ENCODE peak calls at places on chromosomes 12 and 14, in ten cellular contexts. One of them, this sample, is unnamed. For H3K9me3, the result is how much of the 10 kb centered on the place peaks cover.

GRCh38 chr12:97556201-97556824 is 93.7 kb downstream of the RMST start:
- DNase-seq in cardiac muscle cell: peak
- DNase-seq in neural progenitor cell: peak
- DNase-seq in fibroblast of lung: peak
- DNase-seq in lung: peak
- DNase-seq in A549: no peak
- DNase-seq in ovary: no peak
- DNase-seq in mucosa of descending colon: no peak
- DNase-seq in psoas muscle: no peak
- DNase-seq in ascending aorta: no peak
- DNase-seq in this sample: no peak

GRCh38 chr12:113862570-113863454 is 103.3 kb downstream of the RBM19 start:
- DNase-seq in cardiac muscle cell: no peak
- DNase-seq in neural progenitor cell: no peak
- DNase-seq in fibroblast of lung: peak
- DNase-seq in lung: no peak
- DNase-seq in A549: peak
- DNase-seq in ovary: no peak
- DNase-seq in mucosa of descending colon: no peak
- DNase-seq in psoas muscle: no peak
- DNase-seq in ascending aorta: no peak
- DNase-seq in this sample: no peak

GRCh38 chr14:104426771-104427125 is 152.8 kb upstream of the C14orf180 start:
- DNase-seq in cardiac muscle cell: no peak
- DNase-seq in neural progenitor cell: no peak
- DNase-seq in fibroblast of lung: no peak
- DNase-seq in lung: no peak
- DNase-seq in A549: no peak
- DNase-seq in ovary: no peak
- DNase-seq in mucosa of descending colon: no peak
- DNase-seq in psoas muscle: no peak
- DNase-seq in ascending aorta: no peak
- DNase-seq in this sample: no peak

GRCh38 chr14:57009585-57010515 is 199.6 kb upstream of the OTX2 start:
- DNase-seq in cardiac muscle cell: peak
- DNase-seq in neural progenitor cell: no peak
- DNase-seq in fibroblast of lung: no peak
- DNase-seq in lung: no peak
- DNase-seq in A549: no peak
- DNase-seq in ovary: no peak
- DNase-seq in mucosa of descending colon: no peak
- DNase-seq in psoas muscle: no peak
- DNase-seq in ascending aorta: no peak
- DNase-seq in this sample: peak

GRCh38 chr12:112285600-112286401 is 96.4 kb downstream of the HECTD4 start:
- DNase-seq in cardiac muscle cell: no peak
- DNase-seq in neural progenitor cell: no peak
- DNase-seq in fibroblast of lung: no peak
- DNase-seq in lung: no peak
- DNase-seq in A549: no peak
- DNase-seq in ovary: no peak
- DNase-seq in mucosa of descending colon: no peak
- DNase-seq in psoas muscle: no peak
- DNase-seq in ascending aorta: no peak
- DNase-seq in this sample: no peak

GRCh38 chr14:99800781-99801180 is 7.6 kb downstream of the EML1 start:
- DNase-seq in cardiac muscle cell: no peak
- DNase-seq in neural progenitor cell: no peak
- DNase-seq in fibroblast of lung: no peak
- DNase-seq in lung: no peak
- DNase-seq in A549: no peak
- DNase-seq in ovary: no peak
- DNase-seq in mucosa of descending colon: no peak
- DNase-seq in psoas muscle: no peak
- DNase-seq in ascending aorta: no peak
- DNase-seq in this sample: no peak

GRCh38 chr14:63544641-63545234 is 1.6 kb upstream of the PPP2R5E start:
- DNase-seq in cardiac muscle cell: no peak
- DNase-seq in neural progenitor cell: no peak
- DNase-seq in fibroblast of lung: peak
- DNase-seq in lung: no peak
- DNase-seq in A549: peak
- DNase-seq in ovary: no peak
- DNase-seq in mucosa of descending colon: no peak
- DNase-seq in psoas muscle: no peak
- DNase-seq in ascending aorta: no peak
- DNase-seq in this sample: no peak

GRCh38 chr12:65525501-65526141 is 247.1 kb downstream of the MSRB3 start:
- DNase-seq in cardiac muscle cell: no peak
- DNase-seq in neural progenitor cell: no peak
- DNase-seq in fibroblast of lung: peak
- DNase-seq in lung: no peak
- DNase-seq in A549: no peak
- DNase-seq in ovary: no peak
- DNase-seq in mucosa of descending colon: no peak
- DNase-seq in psoas muscle: no peak
- DNase-seq in ascending aorta: no peak
- DNase-seq in this sample: no peak

GRCh38 chr12:49091836-49092085 is 2.8 kb downstream of the DHH start:
- DNase-seq in cardiac muscle cell: no peak
- DNase-seq in neural progenitor cell: no peak
- DNase-seq in fibroblast of lung: peak
- DNase-seq in lung: no peak
- DNase-seq in A549: no peak
- DNase-seq in ovary: no peak
- DNase-seq in mucosa of descending colon: no peak
- DNase-seq in psoas muscle: no peak
- DNase-seq in ascending aorta: no peak
- DNase-seq in this sample: no peak

GRCh38 chr14:42322486-42323284 is 716.0 kb downstream of the LRFN5 start:
- DNase-seq in cardiac muscle cell: no peak
- DNase-seq in neural progenitor cell: no peak
- DNase-seq in fibroblast of lung: no peak
- DNase-seq in lung: no peak
- DNase-seq in A549: no peak
- DNase-seq in ovary: no peak
- DNase-seq in mucosa of descending colon: no peak
- DNase-seq in psoas muscle: no peak
- DNase-seq in ascending aorta: no peak
- DNase-seq in this sample: no peak

GRCh38 chr14:70567791-70568190 is 32.7 kb downstream of the MED6 start:
- DNase-seq in cardiac muscle cell: peak
- DNase-seq in neural progenitor cell: peak
- DNase-seq in fibroblast of lung: peak
- DNase-seq in lung: no peak
- DNase-seq in A549: peak
- DNase-seq in ovary: no peak
- DNase-seq in mucosa of descending colon: no peak
- DNase-seq in psoas muscle: no peak
- DNase-seq in ascending aorta: no peak
- DNase-seq in this sample: peak

GRCh38 chr12:112107728-112108447 is 695 bp downstream of the NAA25 start:
- DNase-seq in cardiac muscle cell: peak
- DNase-seq in neural progenitor cell: peak
- DNase-seq in fibroblast of lung: peak
- DNase-seq in lung: peak
- DNase-seq in A549: peak
- DNase-seq in ovary: no peak
- DNase-seq in mucosa of descending colon: no peak
- DNase-seq in psoas muscle: peak
- DNase-seq in ascending aorta: no peak
- DNase-seq in this sample: peak

GRCh38 chr12:119417440-119417839 is 82.9 kb downstream of the CCDC60 start:
- DNase-seq in cardiac muscle cell: no peak
- DNase-seq in neural progenitor cell: no peak
- DNase-seq in fibroblast of lung: no peak
- DNase-seq in lung: no peak
- DNase-seq in A549: no peak
- DNase-seq in ovary: no peak
- DNase-seq in mucosa of descending colon: no peak
- DNase-seq in psoas muscle: no peak
- DNase-seq in ascending aorta: no peak
- DNase-seq in this sample: no peak

GRCh38 chr14:24114536-24115450 is at the start of the genes DCAF11 and NRL:
- DNase-seq in cardiac muscle cell: peak
- DNase-seq in neural progenitor cell: peak
- DNase-seq in fibroblast of lung: peak
- DNase-seq in lung: peak
- DNase-seq in A549: peak
- DNase-seq in ovary: peak
- DNase-seq in mucosa of descending colon: peak
- DNase-seq in psoas muscle: peak
- DNase-seq in ascending aorta: peak
- DNase-seq in this sample: peak

GRCh38 chr12:15899282-15899870 is 11.8 kb upstream of the DERA start:
- DNase-seq in cardiac muscle cell: peak
- DNase-seq in neural progenitor cell: peak
- DNase-seq in fibroblast of lung: no peak
- DNase-seq in lung: no peak
- DNase-seq in A549: peak
- DNase-seq in ovary: no peak
- DNase-seq in mucosa of descending colon: no peak
- DNase-seq in psoas muscle: no peak
- DNase-seq in ascending aorta: no peak
- DNase-seq in this sample: no peak

GRCh38 chr12:100170313-100170858 is 27.7 kb upstream of the BLTP3B start:
- DNase-seq in cardiac muscle cell: no peak
- DNase-seq in neural progenitor cell: no peak
- DNase-seq in fibroblast of lung: peak
- DNase-seq in lung: no peak
- DNase-seq in A549: no peak
- DNase-seq in ovary: no peak
- DNase-seq in mucosa of descending colon: no peak
- DNase-seq in psoas muscle: no peak
- DNase-seq in ascending aorta: no peak
- DNase-seq in this sample: no peak
- H3K9me3 ChIP-seq in cardiac muscle cell: under half
- H3K9me3 ChIP-seq in neural progenitor cell: under half
- H3K9me3 ChIP-seq in fibroblast of lung: under half
- H3K9me3 ChIP-seq in lung: under half
- H3K9me3 ChIP-seq in A549: under half
- H3K9me3 ChIP-seq in ovary: under half
- H3K9me3 ChIP-seq in mucosa of descending colon: under half
- H3K9me3 ChIP-seq in psoas muscle: under half
- H3K9me3 ChIP-seq in ascending aorta: under half
- H3K9me3 ChIP-seq in this sample: under half

DNA sequence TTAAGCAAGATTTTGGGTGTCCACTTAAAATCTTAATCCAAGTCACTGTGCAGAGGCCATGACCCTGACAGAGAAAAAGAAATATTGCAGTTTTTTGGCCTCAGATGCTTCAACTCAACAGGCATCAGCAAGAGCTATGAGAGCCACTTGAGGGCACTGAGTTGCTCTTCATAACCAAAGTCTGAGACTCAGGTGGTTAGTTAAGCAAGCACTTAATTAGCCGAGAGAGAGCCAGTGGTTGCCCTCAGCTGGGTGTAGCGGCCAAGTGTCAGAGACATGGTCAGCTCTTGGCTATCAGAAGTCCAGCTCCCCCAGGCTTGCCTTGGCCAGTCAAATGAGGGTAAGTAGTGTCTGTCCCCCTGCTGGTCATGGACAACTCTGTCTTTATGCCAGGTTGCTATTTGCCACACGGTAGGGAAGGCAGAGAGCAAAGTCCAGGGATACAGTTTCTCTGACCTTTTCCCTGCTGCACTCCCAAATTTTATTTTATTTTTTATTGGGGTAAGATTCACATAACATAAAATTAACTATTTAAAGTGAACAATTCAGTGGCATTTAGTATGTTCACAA is 9.0 kb upstream of the KRT71 start:
- DNase-seq in cardiac muscle cell: no peak
- DNase-seq in neural progenitor cell: peak
- DNase-seq in fibroblast of lung: no peak
- DNase-seq in lung: peak
- DNase-seq in A549: peak
- DNase-seq in ovary: no peak
- DNase-seq in mucosa of descending colon: no peak
- DNase-seq in psoas muscle: no peak
- DNase-seq in ascending aorta: no peak
- DNase-seq in this sample: no peak
- TF ChIP-seq CTCF in cardiac muscle cell: peak
- TF ChIP-seq CTCF in neural progenitor cell: peak
- TF ChIP-seq CTCF in fibroblast of lung: no peak
- TF ChIP-seq CTCF in lung: no peak
- TF ChIP-seq CTCF in A549: peak
- TF ChIP-seq CTCF in ovary: no peak
- TF ChIP-seq CTCF in mucosa of descending colon: no peak
- TF ChIP-seq CTCF in psoas muscle: no peak
- TF ChIP-seq CTCF in ascending aorta: no peak
- TF ChIP-seq CTCF in this sample: peak

GRCh38 chr12:115257791-115258190 is 573.8 kb upstream of the TBX3 start:
- DNase-seq in cardiac muscle cell: no peak
- DNase-seq in neural progenitor cell: no peak
- DNase-seq in fibroblast of lung: peak
- DNase-seq in lung: no peak
- DNase-seq in A549: no peak
- DNase-seq in ovary: no peak
- DNase-seq in mucosa of descending colon: no peak
- DNase-seq in psoas muscle: no peak
- DNase-seq in ascending aorta: no peak
- DNase-seq in this sample: no peak
- H3K9me3 ChIP-seq in cardiac muscle cell: under half
- H3K9me3 ChIP-seq in neural progenitor cell: under half
- H3K9me3 ChIP-seq in fibroblast of lung: under half
- H3K9me3 ChIP-seq in lung: under half
- H3K9me3 ChIP-seq in A549: under half
- H3K9me3 ChIP-seq in ovary: under half
- H3K9me3 ChIP-seq in mucosa of descending colon: under half
- H3K9me3 ChIP-seq in psoas muscle: under half
- H3K9me3 ChIP-seq in ascending aorta: under half
- H3K9me3 ChIP-seq in this sample: under half

DNA sequence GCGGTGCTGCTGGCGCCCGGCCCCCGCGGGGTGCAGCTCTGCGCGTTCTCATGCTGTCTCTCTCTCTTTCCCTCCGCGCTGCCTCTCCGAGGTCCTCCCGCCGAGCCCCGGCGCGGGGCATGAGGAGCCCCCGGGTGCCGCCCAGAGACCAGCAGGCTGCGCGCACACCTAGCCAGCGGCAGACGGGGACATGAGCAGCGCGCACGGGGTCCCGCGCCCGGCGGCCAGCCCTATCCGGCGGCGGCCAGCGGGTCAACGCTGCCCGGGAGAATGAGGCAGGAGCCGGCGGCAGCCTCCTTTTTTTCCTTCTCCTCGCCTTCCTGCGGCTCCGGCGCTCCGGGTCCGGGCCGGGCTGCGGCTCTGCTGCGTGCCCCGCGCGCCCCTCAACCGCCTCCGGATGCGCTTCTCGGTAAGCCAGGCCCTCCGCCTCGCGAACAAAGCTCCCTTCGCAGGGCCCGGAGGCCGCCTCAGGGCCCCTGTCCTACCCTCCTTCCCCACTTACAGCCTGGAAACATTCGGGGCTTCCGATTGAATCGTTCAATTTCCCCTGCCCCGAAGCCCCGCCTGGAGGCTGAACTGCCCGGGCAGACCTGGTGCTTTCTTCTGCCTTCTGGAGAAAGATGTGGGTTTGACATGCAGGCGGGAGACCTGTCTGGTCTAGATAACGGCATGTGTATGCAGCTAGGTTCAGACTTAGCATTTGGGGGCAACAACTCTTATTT is at the start of gene TUNAR:
- DNase-seq in cardiac muscle cell: peak
- DNase-seq in neural progenitor cell: peak
- DNase-seq in fibroblast of lung: peak
- DNase-seq in lung: no peak
- DNase-seq in A549: no peak
- DNase-seq in ovary: no peak
- DNase-seq in mucosa of descending colon: no peak
- DNase-seq in psoas muscle: no peak
- DNase-seq in ascending aorta: no peak
- DNase-seq in this sample: peak
- TF ChIP-seq CTCF in cardiac muscle cell: no peak
- TF ChIP-seq CTCF in neural progenitor cell: no peak
- TF ChIP-seq CTCF in fibroblast of lung: no peak
- TF ChIP-seq CTCF in lung: no peak
- TF ChIP-seq CTCF in A549: no peak
- TF ChIP-seq CTCF in ovary: no peak
- TF ChIP-seq CTCF in mucosa of descending colon: no peak
- TF ChIP-seq CTCF in psoas muscle: no peak
- TF ChIP-seq CTCF in ascending aorta: no peak
- TF ChIP-seq CTCF in this sample: no peak